ENCODE peak calls at places on chromosomes 11 and 22, in seven cellular contexts. L is spleen; S is NCI-H2081; U is A172; W is activated T-cell treated with anti-CD3 and anti-CD28 coated beads, Interleukin-2, amount 50 U/mL, for 1 hour; V is AG10803; P is stimulated activated CD4-positive, alpha-beta T cell treated with anti-CD3 and anti-CD28 coated beads, Interleukin-1b, Interleukin-23, amount 100 ng/mL, for 24 hours. C is an unnamed sample.

GRCh38 chr11:72441647-72442267 is 7.4 kb upstream of the CLPB start:
- DNase-seq in L (no peak), S (no peak), U (no peak), W (no peak), V (peak), P (no peak), C (peak)

GRCh38 chr22:39654959-39655579 is 84.5 kb downstream of the CACNA1I start:
- DNase-seq in L (no peak), S (no peak), U (no peak), W (no peak), V (no peak), P (no peak), C (no peak)

GRCh38 chr22:27748355-27749168 is 53.0 kb downstream of the MN1 start:
- DNase-seq in L (peak), S (no peak), U (peak), W (no peak), V (peak), P (no peak), C (peak)

GRCh38 chr22:39174498-39175120 is 22.1 kb upstream of the CBX7 start:
- DNase-seq in L (peak), S (peak), U (peak), W (peak), V (peak), P (peak), C (peak)

GRCh38 chr22:21573293-21573734 is 5.8 kb downstream of the UBE2L3 start:
- DNase-seq in L (no peak), S (no peak), U (no peak), W (no peak), V (no peak), P (no peak), C (no peak)

GRCh38 chr22:41028841-41029240 is 63.6 kb upstream of the EP300 start:
- DNase-seq in L (no peak), S (no peak), U (peak), W (no peak), V (peak), P (no peak), C (peak)

GRCh38 chr11:105179542-105180278 is 40.1 kb upstream of the CARD18 start:
- DNase-seq in L (no peak), S (no peak), U (no peak), W (no peak), V (no peak), P (no peak), C (no peak)

GRCh38 chr22:46677323-46678002 is 57.3 kb downstream of the GRAMD4 start:
- DNase-seq in L (no peak), S (no peak), U (no peak), W (no peak), V (no peak), P (no peak), C (no peak)

GRCh38 chr11:93518081-93518480 is 25.1 kb downstream of the SMCO4 start:
- DNase-seq in L (no peak), S (no peak), U (no peak), W (no peak), V (no peak), P (no peak), C (no peak)

GRCh38 chr11:110712643-110713468 is 619 bp upstream of the ARHGAP20 start:
- DNase-seq in L (no peak), S (peak), U (no peak), W (no peak), V (peak), P (no peak), C (no peak)

GRCh38 chr22:33865996-33866395 is 54.3 kb downstream of the LARGE1 start:
- DNase-seq in L (no peak), S (no peak), U (no peak), W (no peak), V (no peak), P (no peak), C (no peak)

GRCh38 chr11:45834298-45834756 is 12.9 kb upstream of the CRY2 start:
- DNase-seq in L (no peak), S (no peak), U (no peak), W (no peak), V (no peak), P (no peak), C (no peak)